ENCODE peak calls at places on chromosomes 6 and 20, in nine cellular contexts. One of them, this sample, is unnamed.

GRCh38 chr20:53899351-53900167 is 170.8 kb downstream of the BCAS1 start:
- DNase-seq in brain microvascular endothelial cell: no peak
- DNase-seq in psoas muscle: no peak
- DNase-seq in stromal cell of bone marrow: peak; percentile 63
- DNase-seq in AG08395: peak; percentile 62
- DNase-seq in HFF-Myc: no peak
- DNase-seq in activated T-cell treated with anti-CD3 and anti-CD28 coated beads for 4 hours: peak; percentile 68
- DNase-seq in type B pancreatic cell: no peak
- DNase-seq in foreskin fibroblast: peak; percentile 86
- DNase-seq in this sample: peak; percentile 79

GRCh38 chr6:160036790-160037206 is 67.9 kb downstream of the IGF2R start:
- DNase-seq in type B pancreatic cell: no peak
- DNase-seq in stromal cell of bone marrow: peak; percentile 84
- DNase-seq in brain microvascular endothelial cell: peak; percentile 74
- DNase-seq in HFF-Myc: no peak
- DNase-seq in activated T-cell treated with anti-CD3 and anti-CD28 coated beads for 4 hours: no peak
- DNase-seq in foreskin fibroblast: peak; percentile 93
- DNase-seq in psoas muscle: no peak
- DNase-seq in AG08395: peak; percentile 89
- DNase-seq in this sample: peak; percentile 77

GRCh38 chr20:63738687-63739128 is 868 bp upstream of the SLC2A4RG start:
- DNase-seq in psoas muscle: peak; percentile 86
- DNase-seq in foreskin fibroblast: peak; percentile 51
- DNase-seq in type B pancreatic cell: peak; percentile 71
- DNase-seq in stromal cell of bone marrow: peak; percentile 2
- DNase-seq in AG08395: no peak
- DNase-seq in activated T-cell treated with anti-CD3 and anti-CD28 coated beads for 4 hours: no peak
- DNase-seq in HFF-Myc: no peak
- DNase-seq in brain microvascular endothelial cell: no peak
- DNase-seq in this sample: peak; percentile 28

GRCh38 chr6:6746334-6746969 is 157.9 kb downstream of the LY86 start:
- DNase-seq in foreskin fibroblast: no peak
- DNase-seq in HFF-Myc: no peak
- DNase-seq in AG08395: no peak
- DNase-seq in psoas muscle: peak; percentile 82
- DNase-seq in activated T-cell treated with anti-CD3 and anti-CD28 coated beads for 4 hours: no peak
- DNase-seq in brain microvascular endothelial cell: no peak
- DNase-seq in stromal cell of bone marrow: no peak
- DNase-seq in type B pancreatic cell: no peak
- DNase-seq in this sample: no peak

GRCh38 chr6:20092071-20092566 is 120.2 kb downstream of the MBOAT1 start:
- DNase-seq in type B pancreatic cell: no peak
- DNase-seq in activated T-cell treated with anti-CD3 and anti-CD28 coated beads for 4 hours: no peak
- DNase-seq in HFF-Myc: peak; percentile 42
- DNase-seq in brain microvascular endothelial cell: peak; percentile 43
- DNase-seq in foreskin fibroblast: peak; percentile 61
- DNase-seq in stromal cell of bone marrow: peak; percentile 27
- DNase-seq in psoas muscle: no peak
- DNase-seq in AG08395: peak; percentile 43
- DNase-seq in this sample: peak; percentile 65

GRCh38 chr20:61359254-61359653 is 107.2 kb downstream of the CDH4 start:
- DNase-seq in HFF-Myc: no peak
- DNase-seq in activated T-cell treated with anti-CD3 and anti-CD28 coated beads for 4 hours: no peak
- DNase-seq in foreskin fibroblast: no peak
- DNase-seq in stromal cell of bone marrow: no peak
- DNase-seq in brain microvascular endothelial cell: no peak
- DNase-seq in AG08395: no peak
- DNase-seq in type B pancreatic cell: no peak
- DNase-seq in psoas muscle: no peak
- DNase-seq in this sample: no peak

GRCh38 chr6:68572525-68572924 is 62.6 kb upstream of the ADGRB3 start:
- DNase-seq in psoas muscle: no peak
- DNase-seq in foreskin fibroblast: peak; percentile 39
- DNase-seq in type B pancreatic cell: no peak
- DNase-seq in AG08395: no peak
- DNase-seq in HFF-Myc: no peak
- DNase-seq in activated T-cell treated with anti-CD3 and anti-CD28 coated beads for 4 hours: no peak
- DNase-seq in brain microvascular endothelial cell: peak; percentile 5
- DNase-seq in stromal cell of bone marrow: no peak
- DNase-seq in this sample: peak; percentile 11

GRCh38 chr6:154164397-154164796 is 125.4 kb downstream of the OPRM1 start:
- DNase-seq in foreskin fibroblast: peak; percentile 73
- DNase-seq in stromal cell of bone marrow: peak; percentile 86
- DNase-seq in activated T-cell treated with anti-CD3 and anti-CD28 coated beads for 4 hours: no peak
- DNase-seq in brain microvascular endothelial cell: peak; percentile 19
- DNase-seq in AG08395: peak; percentile 72
- DNase-seq in HFF-Myc: no peak
- DNase-seq in psoas muscle: no peak
- DNase-seq in type B pancreatic cell: no peak
- DNase-seq in this sample: peak; percentile 87

GRCh38 chr6:26218824-26219223 is 131.6 kb downstream of the HFE start:
- DNase-seq in brain microvascular endothelial cell: no peak
- DNase-seq in type B pancreatic cell: no peak
- DNase-seq in HFF-Myc: no peak
- DNase-seq in psoas muscle: no peak
- DNase-seq in stromal cell of bone marrow: no peak
- DNase-seq in activated T-cell treated with anti-CD3 and anti-CD28 coated beads for 4 hours: no peak
- DNase-seq in foreskin fibroblast: no peak
- DNase-seq in AG08395: no peak
- DNase-seq in this sample: no peak

GRCh38 chr20:18585134-18585533 is 2.7 kb upstream of the DTD1 start:
- DNase-seq in AG08395: no peak
- DNase-seq in type B pancreatic cell: no peak
- DNase-seq in HFF-Myc: no peak
- DNase-seq in activated T-cell treated with anti-CD3 and anti-CD28 coated beads for 4 hours: no peak
- DNase-seq in psoas muscle: no peak
- DNase-seq in foreskin fibroblast: peak; percentile 61
- DNase-seq in brain microvascular endothelial cell: peak; percentile 18
- DNase-seq in stromal cell of bone marrow: peak; percentile 16
- DNase-seq in this sample: peak; percentile 55

GRCh38 chr6:152863618-152864326 is 113.2 kb downstream of the VIP start:
- DNase-seq in activated T-cell treated with anti-CD3 and anti-CD28 coated beads for 4 hours: peak; percentile 57
- DNase-seq in AG08395: peak; percentile 57
- DNase-seq in type B pancreatic cell: no peak
- DNase-seq in stromal cell of bone marrow: peak; percentile 51
- DNase-seq in HFF-Myc: peak; percentile 56
- DNase-seq in brain microvascular endothelial cell: peak; percentile 71
- DNase-seq in psoas muscle: no peak
- DNase-seq in foreskin fibroblast: peak; percentile 84
- DNase-seq in this sample: peak; percentile 74

GRCh38 chr6:13152804-13153203 is 175.5 kb downstream of the TBC1D7 start:
- DNase-seq in activated T-cell treated with anti-CD3 and anti-CD28 coated beads for 4 hours: no peak
- DNase-seq in stromal cell of bone marrow: no peak
- DNase-seq in HFF-Myc: no peak
- DNase-seq in AG08395: no peak
- DNase-seq in type B pancreatic cell: no peak
- DNase-seq in brain microvascular endothelial cell: no peak
- DNase-seq in foreskin fibroblast: no peak
- DNase-seq in psoas muscle: no peak
- DNase-seq in this sample: no peak

GRCh38 chr6:154399097-154399496 is 42.5 kb upstream of the IPCEF1 start:
- DNase-seq in activated T-cell treated with anti-CD3 and anti-CD28 coated beads for 4 hours: no peak
- DNase-seq in HFF-Myc: no peak
- DNase-seq in type B pancreatic cell: no peak
- DNase-seq in AG08395: peak; percentile 66
- DNase-seq in foreskin fibroblast: peak; percentile 51
- DNase-seq in brain microvascular endothelial cell: peak; percentile 61
- DNase-seq in psoas muscle: no peak
- DNase-seq in stromal cell of bone marrow: no peak
- DNase-seq in this sample: peak; percentile 71

This sample was measured in astrocyte of the spinal cord.